ENCODE peak calls at places on chromosomes 11 and 22, in eight cellular contexts. J, M, F, D, P, L, Y and O are unnamed samples.

GRCh38 chr11:76044750-76045320 is 161.5 kb downstream of the WNT11 start:
- DNase-seq in D (no peak), F (no peak), M (no peak), Y (no peak), P (no peak), L (no peak), J (no peak), O (no peak)

GRCh38 chr11:17635551-17635938 is 83.8 kb upstream of the MYOD1 start:
- DNase-seq in M (no peak), D (no peak), F (no peak), Y (no peak), J (no peak), P (peak), L (no peak), O (no peak)

GRCh38 chr11:73210916-73211667 is 7.0 kb upstream of the P2RY2 start:
- DNase-seq in D (no peak), Y (no peak), P (no peak), M (no peak), J (no peak), L (no peak), F (no peak), O (no peak)

GRCh38 chr11:16809901-16810668 is 71.6 kb downstream of the C11orf58 start:
- DNase-seq in P (no peak), Y (no peak), L (peak), F (no peak), J (no peak), M (no peak), D (no peak), O (peak)

GRCh38 chr11:45262900-45263299 is 23.2 kb downstream of the SYT13 start:
- DNase-seq in F (no peak), L (no peak), Y (no peak), P (no peak), J (no peak), M (no peak), D (no peak), O (no peak)

GRCh38 chr22:33811686-33812085 is 108.6 kb downstream of the LARGE1 start:
- DNase-seq in L (no peak), Y (peak), M (peak), J (no peak), P (no peak), F (peak), D (no peak), O (no peak)

GRCh38 chr11:109865558-109866186 is 227.5 kb upstream of the ZC3H12C start:
- DNase-seq in F (no peak), D (no peak), M (peak), J (no peak), L (no peak), P (peak), Y (no peak), O (peak)

GRCh38 chr11:44726278-44727113 is at the start of gene TSPAN18:
- DNase-seq in M (peak), J (peak), P (peak), F (no peak), L (no peak), Y (no peak), D (peak), O (peak)

GRCh38 chr11:66313321-66314185 is 3.3 kb downstream of the CD248 start:
- DNase-seq in D (no peak), J (no peak), P (peak), Y (peak), F (no peak), M (peak), L (no peak), O (no peak)

GRCh38 chr11:1411301-1411700 is 21.6 kb downstream of the BRSK2 start:
- DNase-seq in L (no peak), P (peak), J (no peak), M (no peak), D (no peak), Y (no peak), F (no peak), O (no peak)

GRCh38 chr11:118672865-118673264 is 6.6 kb downstream of the TREH start:
- DNase-seq in L (no peak), M (no peak), P (no peak), D (no peak), F (no peak), J (no peak), Y (no peak), O (peak)

GRCh38 chr11:63888170-63889086 is 28.5 kb downstream of the RCOR2 start:
- DNase-seq in J (peak), L (no peak), D (peak), M (peak), Y (peak), P (no peak), F (no peak), O (no peak)

GRCh38 chr11:62923634-62924411 is 2.7 kb upstream of the CHRM1 start:
- DNase-seq in F (no peak), Y (no peak), L (no peak), P (no peak), D (no peak), M (peak), J (peak), O (peak)

GRCh38 chr22:41834005-41834975 is 1.4 kb downstream of the SREBF2 start:
- DNase-seq in D (no peak), L (no peak), P (no peak), Y (no peak), M (no peak), F (no peak), J (no peak), O (no peak)